ENCODE peak calls at places on chromosomes 2 and 18, in nine cellular contexts. O is neural crest cell; P is iPS-NIHi11; W is NCI-H187 treated with DMSO at 0.1 percent for 48 hours; T is activated effector memory CD4-positive, alpha-beta T cell treated with anti-CD3 and anti-CD28 coated beads, Interleukin-2, amount 50 U/mL, for 16 hours; U is activated T-cell treated with anti-CD3 and anti-CD28 coated beads, Interleukin-2, amount 50 U/mL, for 48 hours; Y is frontal cortex; K is activated CD8-positive, alpha-beta memory T cell treated with anti-CD3 and anti-CD28 coated beads, Interleukin-2, amount 50 U/mL, for 4 hours; S is mesothelial cell of epicardium. R is an unnamed sample.

GRCh38 chr2:112004246-112004645 is 50.8 kb upstream of the TMEM87B start:
- DNase-seq in T (no peak), K (no peak), U (no peak), P (no peak), W (no peak), Y (no peak), O (no peak), S (no peak), R (no peak)

GRCh38 chr18:6044773-6045172 is 149.5 kb upstream of the TMEM200C start:
- DNase-seq in T (no peak), S (no peak), W (no peak), U (no peak), Y (no peak), O (no peak), P (no peak), K (no peak), R (no peak)

GRCh38 chr2:54671010-54671409 is 52.5 kb upstream of the EML6 start:
- DNase-seq in P (no peak), S (no peak), O (no peak), Y (no peak), W (no peak), U (no peak), T (no peak), K (no peak), R (no peak)

GRCh38 chr2:60819936-60820335 is 61.4 kb upstream of the REL start:
- DNase-seq in T (no peak), K (no peak), P (no peak), W (no peak), Y (no peak), U (no peak), S (no peak), O (no peak), R (no peak)

GRCh38 chr2:102310964-102311640 is at the start of gene IL1RL1:
- DNase-seq in T (no peak), S (no peak), O (no peak), Y (no peak), W (no peak), K (no peak), P (no peak), U (no peak), R (no peak)

GRCh38 chr18:3248062-3248669 is 565 bp downstream of the MYL12A start:
- DNase-seq in K (no peak), O (peak; percentile 8), U (no peak), T (no peak), S (no peak), W (no peak), Y (no peak), P (no peak), R (no peak)

GRCh38 chr2:196206804-196207203 is 35.4 kb upstream of the STK17B start:
- DNase-seq in W (no peak), U (no peak), S (no peak), Y (no peak), K (no peak), P (no peak), T (no peak), O (no peak), R (no peak)

GRCh38 chr2:118832791-118833715 is 14.4 kb downstream of the EN1 start:
- DNase-seq in U (no peak), Y (no peak), W (no peak), K (no peak), P (peak; percentile 24), S (no peak), O (no peak), T (no peak), R (no peak)

GRCh38 chr2:239518286-239519080 is 117.7 kb upstream of the HDAC4 start:
- DNase-seq in U (no peak), T (no peak), W (no peak), K (no peak), Y (no peak), S (no peak), P (no peak), O (no peak), R (no peak)

GRCh38 chr2:193469251-193469650 is 1274.5 kb upstream of the TMEFF2 start:
- DNase-seq in U (no peak), O (no peak), P (no peak), S (no peak), W (no peak), T (no peak), Y (no peak), K (no peak), R (no peak)

GRCh38 chr2:39688181-39688580 is 22.5 kb downstream of the TMEM178A start:
- DNase-seq in T (no peak), K (no peak), P (no peak), S (no peak), U (no peak), Y (no peak), O (no peak), W (no peak), R (no peak)

R was measured in T47D.